ENCODE peak calls at places on chromosomes 13 and 19, in eight cellular contexts. H is RWPE2, I is SK-N-SH, A is left ventricle myocardium inferior, Z is neural progenitor cell, W is adrenal gland, J is psoas muscle, O is cardiac muscle cell. N is an unnamed sample.
A peak's percentile ranks its signal among the peaks of the same experiment; 100 is the strongest.

GRCh38 chr19:43532571-43532961 is 422 bp upstream of the ZNF575 start:
- DNase-seq in H (no peak), I (peak; percentile 59), A (no peak), Z (no peak), W (peak; percentile 73), J (no peak), O (no peak), N (peak; percentile 32)

GRCh38 chr19:16203256-16204004 is 5.7 kb downstream of the AP1M1 start:
- DNase-seq in H (no peak), I (no peak), A (no peak), Z (no peak), W (no peak), J (no peak), O (no peak), N (no peak)

GRCh38 chr13:35927554-35927953 is 203.6 kb downstream of the DCLK1 start:
- DNase-seq in H (no peak), I (no peak), A (no peak), Z (no peak), W (peak; percentile 65), J (no peak), O (no peak), N (peak; percentile 26)

GRCh38 chr13:36789061-36789460 is 30.0 kb upstream of the RFXAP start:
- DNase-seq in H (no peak), I (no peak), A (no peak), Z (no peak), W (no peak), J (no peak), O (no peak), N (no peak)

GRCh38 chr19:3346677-3347353 is 19.6 kb upstream of the NFIC start:
- DNase-seq in H (no peak), I (no peak), A (peak; percentile 79), Z (no peak), W (peak; percentile 91), J (peak; percentile 81), O (no peak), N (no peak)

GRCh38 chr19:38792250-38793111 is 3.5 kb downstream of the LGALS7B start:
- DNase-seq in H (no peak), I (no peak), A (peak; percentile 60), Z (no peak), W (no peak), J (peak; percentile 44), O (no peak), N (no peak)

GRCh38 chr19:45863840-45864628 is at the start of gene FOXA3:
- DNase-seq in H (no peak), I (peak; percentile 87), A (no peak), Z (peak; percentile 88), W (no peak), J (peak; percentile 62), O (peak; percentile 62), N (peak; percentile 38)

GRCh38 chr13:50161052-50161451 is 145.8 kb downstream of the KCNRG start:
- DNase-seq in H (no peak), I (no peak), A (no peak), Z (no peak), W (peak; percentile 85), J (no peak), O (no peak), N (no peak)

GRCh38 chr13:36370108-36370429 is 23.9 kb upstream of the SPART start:
- DNase-seq in H (no peak), I (no peak), A (peak; percentile 69), Z (no peak), W (no peak), J (peak; percentile 27), O (no peak), N (no peak)

GRCh38 chr13:73401769-73402168 is 343.0 kb downstream of the KLF5 start:
- DNase-seq in H (no peak), I (no peak), A (no peak), Z (no peak), W (no peak), J (no peak), O (no peak), N (no peak)
- TF ChIP-seq CTCF in H (no peak), I (no peak), A (no peak), Z (peak; percentile 41), W (no peak), J (no peak), O (no peak), N (no peak)

GRCh38 chr19:5050016-5050656 is 81.2 kb downstream of the KDM4B start:
- DNase-seq in H (no peak), I (no peak), A (no peak), Z (no peak), W (no peak), J (no peak), O (peak; percentile 25), N (no peak)
- H3K36me3 ChIP-seq in H (peaks cover 6% of the 10 kb centered on the region), I (peaks cover 25% of the 10 kb centered on the region), A (peaks cover 36% of the 10 kb centered on the region), Z (no peaks in the 10 kb centered on the region), W (no peaks in the 10 kb centered on the region), J (no peaks in the 10 kb centered on the region), O (peaks cover 14% of the 10 kb centered on the region), N (peaks cover 15% of the 10 kb centered on the region)

GRCh38 chr13:58302349-58302748 is 670.8 kb downstream of the PCDH17 start:
- DNase-seq in H (no peak), I (no peak), A (no peak), Z (no peak), W (no peak), J (no peak), O (no peak), N (no peak)

GRCh38 chr13:58298556-58299135 is 667.1 kb downstream of the PCDH17 start:
- DNase-seq in H (no peak), I (no peak), A (no peak), Z (no peak), W (no peak), J (no peak), O (no peak), N (no peak)

GRCh38 chr13:58300224-58300623 is 668.7 kb downstream of the PCDH17 start:
- DNase-seq in H (no peak), I (no peak), A (no peak), Z (no peak), W (no peak), J (no peak), O (no peak), N (no peak)

GRCh38 chr13:58300974-58301681 is 669.6 kb downstream of the PCDH17 start:
- DNase-seq in H (no peak), I (no peak), A (no peak), Z (peak; percentile 12), W (no peak), J (no peak), O (no peak), N (no peak)
- TF ChIP-seq CTCF in H (no peak), I (no peak), A (no peak), Z (peak; percentile 31), W (no peak), J (no peak), O (no peak), N (no peak)

GRCh38 chr13:46771693-46772092 is 25.3 kb downstream of the ESD start:
- DNase-seq in H (no peak), I (no peak), A (no peak), Z (no peak), W (no peak), J (no peak), O (no peak), N (no peak)
- H3K36me3 ChIP-seq in H (peaks cover 58% of the 10 kb centered on the region), I (peaks cover 48% of the 10 kb centered on the region), A (peaks cover 71% of the 10 kb centered on the region), Z (peaks cover 13% of the 10 kb centered on the region), W (no peaks in the 10 kb centered on the region), J (peaks cover 4% of the 10 kb centered on the region), O (peaks cover 11% of the 10 kb centered on the region), N (peaks cover 52% of the 10 kb centered on the region)

GRCh38 chr19:40778045-40778864 is at the start of gene RAB4B:
- DNase-seq in H (peak; percentile 100), I (peak; percentile 93), A (peak; percentile 100), Z (peak; percentile 100), W (peak; percentile 100), J (peak; percentile 100), O (peak; percentile 100), N (peak; percentile 100)
- TF ChIP-seq CTCF in H (no peak), I (no peak), A (no peak), Z (no peak), W (no peak), J (no peak), O (no peak), N (no peak)

N was measured in BE2C.